ENCODE peak calls at places on chromosomes 5 and 9, in nine cellular contexts. B is HCT116, S is PC-3, M is neural progenitor cell, R is GM23338, L is MM.1S, T is GM23248, J is OCI-LY7, E is SK-N-SH. C is an unnamed sample.

GRCh38 chr9:14616188-14616982 is 76.8 kb downstream of the ZDHHC21 start:
- DNase-seq in L (peak; percentile 18), R (peak; percentile 86), J (peak; percentile 75), T (peak; percentile 78), E (peak; percentile 12), B (peak; percentile 32), M (peak; percentile 70), S (peak; percentile 64), C (peak; percentile 68)

GRCh38 chr5:80291776-80292175 is 28.0 kb upstream of the SPZ1 start:
- DNase-seq in R (no peak), M (no peak), L (no peak), J (no peak), T (no peak), E (no peak), S (no peak), B (no peak), C (no peak)

GRCh38 chr5:54470677-54471076 is 15.2 kb downstream of the HSPB3 start:
- DNase-seq in T (peak; percentile 81), R (no peak), M (no peak), S (no peak), B (no peak), L (no peak), E (no peak), J (no peak), C (no peak)

GRCh38 chr9:26205316-26205715 is 527.1 kb upstream of the TUSC1 start:
- DNase-seq in T (no peak), S (no peak), L (no peak), R (no peak), E (no peak), M (no peak), B (no peak), J (no peak), C (no peak)

GRCh38 chr9:81671880-81672280 is 17.5 kb downstream of the TLE1 start:
- DNase-seq in B (no peak), E (no peak), R (no peak), L (no peak), S (no peak), M (no peak), T (no peak), J (no peak), C (peak; percentile 28)

GRCh38 chr5:74507596-74507995 is 132.9 kb downstream of the ENC1 start:
- DNase-seq in M (peak; percentile 20), T (no peak), R (no peak), J (no peak), S (no peak), L (no peak), E (peak; percentile 30), B (no peak), C (no peak)

GRCh38 chr5:74638776-74639537 is 1.6 kb downstream of the ENC1 start:
- DNase-seq in E (peak; percentile 23), R (no peak), S (peak; percentile 64), J (peak; percentile 63), L (peak; percentile 46), B (no peak), T (peak; percentile 59), M (no peak), C (no peak)

GRCh38 chr5:77316871-77317661 is 106.6 kb downstream of the PDE8B start:
- DNase-seq in L (no peak), E (no peak), S (peak; percentile 4), B (no peak), J (no peak), T (peak; percentile 50), R (no peak), M (no peak), C (no peak)

GRCh38 chr9:33107762-33108161 is 31.3 kb upstream of the SMU1 start:
- DNase-seq in L (no peak), M (no peak), E (no peak), B (no peak), T (peak; percentile 42), S (no peak), R (no peak), J (no peak), C (peak; percentile 2)

GRCh38 chr9:111163738-111164399 is 125.6 kb upstream of the LPAR1 start:
- DNase-seq in L (no peak), T (peak; percentile 31), R (no peak), M (no peak), S (no peak), E (no peak), B (no peak), J (no peak), C (no peak)

GRCh38 chr9:127991017-127991756 is 10.4 kb upstream of the EEIG1 start:
- DNase-seq in J (no peak), B (no peak), E (no peak), M (no peak), L (no peak), S (peak; percentile 43), R (no peak), T (no peak), C (peak; percentile 80)
- TF ChIP-seq EZH2phosphoT487 in J (no peak), B (no peak), E (no peak), M (no peak), L (no peak), S (no peak), R (no peak), T (no peak), C (no peak)

DNA sequence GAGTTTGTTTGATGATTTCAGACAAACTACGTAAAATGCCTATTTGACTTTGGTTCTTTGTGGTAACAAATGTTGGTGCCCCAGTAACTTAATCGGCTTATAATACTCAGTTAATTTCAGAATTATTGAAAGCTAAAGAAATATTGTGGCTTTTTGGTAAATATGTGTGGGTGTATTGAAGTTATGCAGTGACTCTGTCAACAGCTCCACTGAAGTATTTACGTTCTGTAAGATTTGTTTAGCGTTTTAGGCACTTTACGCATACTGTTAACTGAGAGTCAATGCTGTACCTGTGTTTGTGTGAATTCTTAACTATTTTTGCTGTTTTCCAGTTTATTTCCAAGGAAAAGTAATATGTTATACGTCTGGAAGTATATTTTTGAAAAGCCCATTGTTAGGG is 2.2 kb downstream of the RAD23B start:
- DNase-seq in B (no peak), S (no peak), M (no peak), J (no peak), E (no peak), R (no peak), T (no peak), L (no peak), C (no peak)
- H3K4me3 ChIP-seq in B (peak overlapping the region; percentile 95), S (peak overlapping the region; percentile 94), M (peak overlapping the region; percentile 84), J (peak overlapping the region; percentile 94), E (peak overlapping the region; percentile 98), R (peak overlapping the region; percentile 60), T (peak overlapping the region; percentile 95), L (peak overlapping the region; percentile 93), C (peak overlapping the region; percentile 65)

GRCh38 chr9:124696101-124696500 is 75.0 kb downstream of the NR6A1 start:
- DNase-seq in R (peak; percentile 22), T (peak; percentile 54), J (no peak), E (no peak), M (peak; percentile 13), S (no peak), B (no peak), L (no peak), C (no peak)

GRCh38 chr9:124695280-124695890 is 75.7 kb downstream of the NR6A1 start:
- DNase-seq in T (peak; percentile 36), J (no peak), L (no peak), M (peak; percentile 15), R (no peak), B (no peak), E (no peak), S (no peak), C (no peak)

GRCh38 chr9:124699575-124699974 is 71.5 kb downstream of the NR6A1 start:
- DNase-seq in M (no peak), S (no peak), B (no peak), T (no peak), R (no peak), J (no peak), E (no peak), L (no peak), C (no peak)

GRCh38 chr9:124697326-124698200 is 73.5 kb downstream of the NR6A1 start:
- DNase-seq in L (no peak), B (no peak), T (peak; percentile 65), S (no peak), M (no peak), E (peak; percentile 12), J (no peak), R (no peak), C (no peak)

DNA sequence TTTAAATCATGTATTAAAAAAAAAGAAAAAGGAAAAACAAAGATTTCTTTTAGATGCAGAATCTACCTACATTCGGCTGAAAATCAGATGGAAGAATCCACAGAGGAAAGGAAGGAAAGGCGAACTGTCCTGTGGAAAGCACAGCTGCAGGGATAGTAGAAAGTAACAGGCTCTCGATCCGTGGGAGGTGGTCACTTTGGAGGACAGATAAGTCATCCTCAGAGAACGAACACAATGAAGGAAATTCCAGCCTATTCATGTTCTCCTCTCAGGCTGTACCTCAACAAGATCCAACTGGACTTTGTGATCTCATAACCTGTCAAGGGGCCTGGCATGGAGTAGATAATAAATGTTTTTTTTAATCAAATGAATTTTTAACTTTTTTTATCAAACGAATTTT is 72.8 kb downstream of the NR6A1 start:
- DNase-seq in M (peak; percentile 57), E (peak; percentile 6), J (no peak), S (no peak), L (no peak), R (no peak), B (no peak), T (peak; percentile 76), C (no peak)
- H3K4me2 ChIP-seq in M (peak overlapping the region; percentile 2), E (peak overlapping the region; percentile 66), J (no peak overlapping the region), S (no peak overlapping the region), L (no peak overlapping the region), R (no peak overlapping the region), B (no peak overlapping the region), T (peak overlapping the region; percentile 54), C (no peak overlapping the region)

GRCh38 chr9:133374612-133375115 is 1.2 kb downstream of the SURF4 start:
- DNase-seq in L (peak; percentile 6), M (no peak), J (no peak), T (peak; percentile 91), S (no peak), B (no peak), E (no peak), R (no peak), C (no peak)

GRCh38 chr9:133377721-133378216 is 1.6 kb downstream of the STKLD1 start:
- DNase-seq in R (no peak), M (no peak), B (no peak), L (no peak), T (peak; percentile 79), J (no peak), S (peak; percentile 27), E (no peak), C (no peak)

GRCh38 chr9:133372144-133372543 is 3.7 kb downstream of the SURF4 start:
- DNase-seq in S (no peak), J (no peak), B (no peak), M (no peak), E (no peak), T (no peak), R (no peak), L (no peak), C (no peak)

GRCh38 chr9:133375724-133376654 is at the start of the genes STKLD1 and SURF4:
- DNase-seq in J (peak; percentile 97), L (peak; percentile 96), B (peak; percentile 90), E (peak; percentile 100), S (peak; percentile 92), T (peak; percentile 99), R (peak; percentile 98), M (peak; percentile 99), C (peak; percentile 99)

DNA sequence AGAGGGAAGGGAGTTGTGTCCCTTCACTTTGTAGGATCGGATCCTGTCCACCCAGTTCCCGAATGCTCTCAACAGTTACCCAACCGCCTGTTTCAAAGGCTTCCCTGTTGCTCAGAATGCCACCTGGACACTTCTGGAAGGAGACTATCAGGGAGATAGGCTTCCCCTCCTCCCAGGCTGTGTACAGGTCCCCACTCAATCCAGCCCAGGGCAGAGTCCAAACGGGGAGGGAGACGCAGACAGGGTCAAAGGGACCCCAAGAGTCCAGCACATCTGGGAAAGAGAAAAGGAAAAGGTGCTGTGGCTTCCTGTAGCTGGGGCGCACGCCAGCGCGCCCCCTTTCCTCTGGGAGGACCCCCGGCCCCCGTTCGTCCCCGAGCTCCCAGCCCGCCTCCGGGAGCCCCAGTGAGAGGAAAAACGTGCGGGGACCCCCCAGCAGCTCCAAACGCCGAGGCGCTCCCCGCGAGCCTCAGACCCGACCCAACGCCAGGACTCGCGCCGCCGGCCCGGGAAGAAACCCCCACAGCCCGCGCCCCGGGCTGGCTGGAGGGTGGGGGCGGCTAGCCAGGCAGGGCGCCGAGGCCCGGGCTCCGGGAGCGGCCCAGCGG is 640 bp downstream of the SURF4 start:
- DNase-seq in R (peak; percentile 47), S (no peak), L (peak; percentile 40), B (no peak), E (peak; percentile 82), M (peak; percentile 49), J (peak; percentile 65), T (peak; percentile 77), C (peak; percentile 82)
- TF ChIP-seq EZH2phosphoT487 in R (no peak), S (no peak), L (no peak), B (no peak), E (no peak), M (no peak), J (no peak), T (no peak), C (no peak)

C was measured in hepatocyte.